ENCODE peak calls at places on chromosome 12, in five cellular contexts. One of them, this sample, is unnamed.

GRCh38 chr12:82216475-82216874 is 141.7 kb downstream of the CCDC59 start:
- DNase-seq in Panc1: no peak
- DNase-seq in endothelial cell of umbilical vein: no peak
- DNase-seq in heart left ventricle: peak; percentile 47
- DNase-seq in aorta: no peak
- DNase-seq in this sample: no peak

GRCh38 chr12:49609059-49609874 is 3.8 kb upstream of the FAM186B start:
- DNase-seq in Panc1: no peak
- DNase-seq in endothelial cell of umbilical vein: no peak
- DNase-seq in heart left ventricle: no peak
- DNase-seq in aorta: no peak
- DNase-seq in this sample: no peak

GRCh38 chr12:106588771-106589170 is 6.0 kb downstream of the RFX4 start:
- DNase-seq in Panc1: no peak
- DNase-seq in endothelial cell of umbilical vein: no peak
- DNase-seq in heart left ventricle: no peak
- DNase-seq in aorta: no peak
- DNase-seq in this sample: no peak

GRCh38 chr12:11039171-11039570 is 8.0 kb upstream of the TAS2R31 start:
- DNase-seq in Panc1: no peak
- DNase-seq in endothelial cell of umbilical vein: no peak
- DNase-seq in heart left ventricle: no peak
- DNase-seq in aorta: no peak
- DNase-seq in this sample: no peak

GRCh38 chr12:19657401-19657800 is 218.1 kb downstream of the AEBP2 start:
- DNase-seq in Panc1: no peak
- DNase-seq in endothelial cell of umbilical vein: no peak
- DNase-seq in heart left ventricle: no peak
- DNase-seq in aorta: no peak
- DNase-seq in this sample: no peak

GRCh38 chr12:106601031-106601430 is 18.2 kb downstream of the RFX4 start:
- DNase-seq in Panc1: no peak
- DNase-seq in endothelial cell of umbilical vein: no peak
- DNase-seq in heart left ventricle: no peak
- DNase-seq in aorta: no peak
- DNase-seq in this sample: no peak

GRCh38 chr12:52975820-52976573 is 27.1 kb downstream of the KRT18 start:
- DNase-seq in Panc1: no peak
- DNase-seq in endothelial cell of umbilical vein: peak; percentile 40
- DNase-seq in heart left ventricle: no peak
- DNase-seq in aorta: no peak
- DNase-seq in this sample: peak; percentile 41

GRCh38 chr12:124243936-124244335 is 51.0 kb upstream of the RFLNA start:
- DNase-seq in Panc1: no peak
- DNase-seq in endothelial cell of umbilical vein: no peak
- DNase-seq in heart left ventricle: no peak
- DNase-seq in aorta: no peak
- DNase-seq in this sample: no peak

GRCh38 chr12:11741434-11742092 is 92.1 kb downstream of the ETV6 start:
- DNase-seq in Panc1: no peak
- DNase-seq in endothelial cell of umbilical vein: no peak
- DNase-seq in heart left ventricle: no peak
- DNase-seq in aorta: no peak
- DNase-seq in this sample: no peak

GRCh38 chr12:49340971-49341776 is 4.2 kb upstream of the C1QL4 start:
- DNase-seq in Panc1: no peak
- DNase-seq in endothelial cell of umbilical vein: no peak
- DNase-seq in heart left ventricle: no peak
- DNase-seq in aorta: no peak
- DNase-seq in this sample: no peak

GRCh38 chr12:50057000-50057841 is at the start of gene ASIC1:
- DNase-seq in Panc1: no peak
- DNase-seq in endothelial cell of umbilical vein: peak; percentile 62
- DNase-seq in heart left ventricle: peak; percentile 85
- DNase-seq in aorta: peak; percentile 90
- DNase-seq in this sample: peak; percentile 87

GRCh38 chr12:98893126-98893525 is 248.0 kb downstream of the APAF1 start:
- DNase-seq in Panc1: no peak
- DNase-seq in endothelial cell of umbilical vein: no peak
- DNase-seq in heart left ventricle: no peak
- DNase-seq in aorta: no peak
- DNase-seq in this sample: no peak

GRCh38 chr12:90058721-90059120 is 350.1 kb upstream of the ATP2B1 start:
- DNase-seq in Panc1: no peak
- DNase-seq in endothelial cell of umbilical vein: peak; percentile 90
- DNase-seq in heart left ventricle: no peak
- DNase-seq in aorta: no peak
- DNase-seq in this sample: peak; percentile 35

GRCh38 chr12:55720894-55721444 is 776 bp downstream of the RDH5 start:
- DNase-seq in Panc1: peak; percentile 78
- DNase-seq in endothelial cell of umbilical vein: peak; percentile 83
- DNase-seq in heart left ventricle: peak; percentile 78
- DNase-seq in aorta: peak; percentile 96
- DNase-seq in this sample: peak; percentile 73

GRCh38 chr12:24921251-24922038 is 27.5 kb downstream of the BCAT1 start:
- DNase-seq in Panc1: no peak
- DNase-seq in endothelial cell of umbilical vein: peak; percentile 83
- DNase-seq in heart left ventricle: no peak
- DNase-seq in aorta: no peak
- DNase-seq in this sample: no peak

GRCh38 chr12:99200711-99201384 is 446.7 kb upstream of the GARIN6 start:
- DNase-seq in Panc1: no peak
- DNase-seq in endothelial cell of umbilical vein: no peak
- DNase-seq in heart left ventricle: no peak
- DNase-seq in aorta: no peak
- DNase-seq in this sample: no peak

GRCh38 chr12:15709524-15709923 is 79.7 kb downstream of the EPS8 start:
- DNase-seq in Panc1: no peak
- DNase-seq in endothelial cell of umbilical vein: no peak
- DNase-seq in heart left ventricle: no peak
- DNase-seq in aorta: no peak
- DNase-seq in this sample: no peak

GRCh38 chr12:15268927-15269552 is 47.8 kb upstream of the RERG start:
- DNase-seq in Panc1: peak; percentile 22
- DNase-seq in endothelial cell of umbilical vein: peak; percentile 61
- DNase-seq in heart left ventricle: no peak
- DNase-seq in aorta: no peak
- DNase-seq in this sample: no peak

GRCh38 chr12:16602412-16602811 is 3.5 kb downstream of the LMO3 start:
- DNase-seq in Panc1: no peak
- DNase-seq in endothelial cell of umbilical vein: no peak
- DNase-seq in heart left ventricle: no peak
- DNase-seq in aorta: no peak
- DNase-seq in this sample: no peak

GRCh38 chr12:29073631-29074239 is 75.3 kb upstream of the FAR2 start:
- DNase-seq in Panc1: peak; percentile 42
- DNase-seq in endothelial cell of umbilical vein: peak; percentile 67
- DNase-seq in heart left ventricle: no peak
- DNase-seq in aorta: no peak
- DNase-seq in this sample: no peak

GRCh38 chr12:4037747-4038312 is 164.6 kb upstream of the PARP11 start:
- DNase-seq in Panc1: no peak
- DNase-seq in endothelial cell of umbilical vein: peak; percentile 39
- DNase-seq in heart left ventricle: no peak
- DNase-seq in aorta: no peak
- DNase-seq in this sample: no peak

GRCh38 chr12:98224584-98225221 is 290.7 kb upstream of the TMPO start:
- DNase-seq in Panc1: no peak
- DNase-seq in endothelial cell of umbilical vein: no peak
- DNase-seq in heart left ventricle: no peak
- DNase-seq in aorta: no peak
- DNase-seq in this sample: no peak

GRCh38 chr12:96083020-96083489 is 47.7 kb upstream of the LTA4H start:
- DNase-seq in Panc1: no peak
- DNase-seq in endothelial cell of umbilical vein: no peak
- DNase-seq in heart left ventricle: no peak
- DNase-seq in aorta: no peak
- DNase-seq in this sample: no peak

GRCh38 chr12:96421014-96421413 is 20.8 kb upstream of the CDK17 start:
- DNase-seq in Panc1: no peak
- DNase-seq in endothelial cell of umbilical vein: peak; percentile 71
- DNase-seq in heart left ventricle: no peak
- DNase-seq in aorta: no peak
- DNase-seq in this sample: no peak

GRCh38 chr12:47757840-47758583 is 668 bp downstream of the RAPGEF3 start:
- DNase-seq in Panc1: no peak
- DNase-seq in endothelial cell of umbilical vein: peak; percentile 65
- DNase-seq in heart left ventricle: peak; percentile 76
- DNase-seq in aorta: peak; percentile 70
- DNase-seq in this sample: no peak

GRCh38 chr12:7959278-7960063 is 23.5 kb upstream of the SLC2A3 start:
- DNase-seq in Panc1: no peak
- DNase-seq in endothelial cell of umbilical vein: peak; percentile 3
- DNase-seq in heart left ventricle: no peak
- DNase-seq in aorta: no peak
- DNase-seq in this sample: no peak

GRCh38 chr12:85765443-85765842 is 70.8 kb downstream of the RASSF9 start:
- DNase-seq in Panc1: no peak
- DNase-seq in endothelial cell of umbilical vein: no peak
- DNase-seq in heart left ventricle: no peak
- DNase-seq in aorta: no peak
- DNase-seq in this sample: no peak

GRCh38 chr12:30582943-30583342 is 112.7 kb downstream of the IPO8 start:
- DNase-seq in Panc1: no peak
- DNase-seq in endothelial cell of umbilical vein: no peak
- DNase-seq in heart left ventricle: no peak
- DNase-seq in aorta: no peak
- DNase-seq in this sample: no peak

GRCh38 chr12:85642810-85643209 is 193.4 kb downstream of the RASSF9 start:
- DNase-seq in Panc1: no peak
- DNase-seq in endothelial cell of umbilical vein: no peak
- DNase-seq in heart left ventricle: no peak
- DNase-seq in aorta: no peak
- DNase-seq in this sample: no peak

GRCh38 chr12:13900718-13901117 is 80.7 kb downstream of the GRIN2B start:
- DNase-seq in Panc1: no peak
- DNase-seq in endothelial cell of umbilical vein: no peak
- DNase-seq in heart left ventricle: no peak
- DNase-seq in aorta: no peak
- DNase-seq in this sample: no peak

DNA sequence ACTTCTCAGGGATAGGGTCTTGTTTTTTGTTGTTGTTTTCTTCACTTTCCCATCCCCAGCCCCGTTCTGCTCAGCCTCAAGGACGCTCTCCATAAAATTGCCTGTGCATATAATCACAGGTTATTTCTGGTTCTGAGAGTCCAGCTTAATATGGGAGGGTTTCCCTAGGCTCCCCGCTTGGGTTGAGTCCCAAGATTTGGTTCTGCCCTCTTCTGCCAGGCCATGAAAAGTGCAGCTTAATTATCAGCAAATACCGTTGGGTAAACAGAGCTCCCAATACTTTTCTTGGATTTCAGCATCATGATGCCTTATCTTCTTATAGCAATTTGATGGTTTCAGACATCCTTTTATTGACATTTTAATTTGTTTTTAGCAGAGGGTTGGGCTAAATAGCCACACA is 75.6 kb downstream of the GRIN2B start:
- DNase-seq in Panc1: no peak
- DNase-seq in endothelial cell of umbilical vein: no peak
- DNase-seq in heart left ventricle: no peak
- DNase-seq in aorta: no peak
- DNase-seq in this sample: no peak
- H3K4me1 ChIP-seq in Panc1: no peaks in the 10 kb centered on the region
- H3K4me1 ChIP-seq in endothelial cell of umbilical vein: no peaks in the 10 kb centered on the region
- H3K4me1 ChIP-seq in heart left ventricle: no peaks in the 10 kb centered on the region
- H3K4me1 ChIP-seq in aorta: no peaks in the 10 kb centered on the region
- H3K4me1 ChIP-seq in this sample: no peaks in the 10 kb centered on the region

GRCh38 chr12:62372825-62373224 is 93.8 kb upstream of the MON2 start:
- DNase-seq in Panc1: no peak
- DNase-seq in endothelial cell of umbilical vein: no peak
- DNase-seq in heart left ventricle: no peak
- DNase-seq in aorta: no peak
- DNase-seq in this sample: no peak
- H3K27ac ChIP-seq in Panc1: no peak overlapping the region
- H3K27ac ChIP-seq in endothelial cell of umbilical vein: no peak overlapping the region
- H3K27ac ChIP-seq in heart left ventricle: peak overlapping the region; percentile 51
- H3K27ac ChIP-seq in aorta: no peak overlapping the region
- H3K27ac ChIP-seq in this sample: no peak overlapping the region

GRCh38 chr12:76544601-76545261 is 14.8 kb downstream of the OSBPL8 start:
- DNase-seq in Panc1: no peak
- DNase-seq in endothelial cell of umbilical vein: no peak
- DNase-seq in heart left ventricle: no peak
- DNase-seq in aorta: no peak
- DNase-seq in this sample: no peak

GRCh38 chr12:76548222-76548837 is 11.2 kb downstream of the OSBPL8 start:
- DNase-seq in Panc1: no peak
- DNase-seq in endothelial cell of umbilical vein: no peak
- DNase-seq in heart left ventricle: no peak
- DNase-seq in aorta: no peak
- DNase-seq in this sample: no peak

GRCh38 chr12:76545486-76545885 is 14.1 kb downstream of the OSBPL8 start:
- DNase-seq in Panc1: no peak
- DNase-seq in endothelial cell of umbilical vein: no peak
- DNase-seq in heart left ventricle: no peak
- DNase-seq in aorta: no peak
- DNase-seq in this sample: no peak

GRCh38 chr12:76547526-76547925 is 12.0 kb downstream of the OSBPL8 start:
- DNase-seq in Panc1: no peak
- DNase-seq in endothelial cell of umbilical vein: no peak
- DNase-seq in heart left ventricle: no peak
- DNase-seq in aorta: no peak
- DNase-seq in this sample: no peak

DNA sequence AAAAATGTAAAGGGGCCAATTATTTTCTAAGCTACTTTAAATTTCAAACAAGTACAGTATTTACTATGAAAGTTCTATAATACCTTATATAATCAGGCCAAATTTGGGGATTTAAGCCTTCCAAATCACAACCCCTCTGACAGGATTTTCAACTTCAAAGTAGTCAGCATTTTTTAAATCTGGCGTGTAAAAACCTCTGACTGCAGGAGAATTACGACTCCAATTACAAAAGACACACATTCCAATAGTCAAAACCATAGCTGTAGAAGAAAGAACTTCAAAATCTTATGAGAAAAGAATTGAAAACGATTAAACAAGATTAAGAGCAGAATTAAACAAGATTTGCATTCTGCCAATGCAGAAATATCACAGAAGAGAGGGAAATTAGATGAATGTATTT is 12.7 kb downstream of the OSBPL8 start:
- DNase-seq in Panc1: no peak
- DNase-seq in endothelial cell of umbilical vein: no peak
- DNase-seq in heart left ventricle: no peak
- DNase-seq in aorta: no peak
- DNase-seq in this sample: no peak
- H3K4me1 ChIP-seq in Panc1: peaks cover 15% of the 10 kb centered on the region
- H3K4me1 ChIP-seq in endothelial cell of umbilical vein: peaks cover 10% of the 10 kb centered on the region
- H3K4me1 ChIP-seq in heart left ventricle: peaks cover 75% of the 10 kb centered on the region
- H3K4me1 ChIP-seq in aorta: no peaks in the 10 kb centered on the region
- H3K4me1 ChIP-seq in this sample: peaks cover 5% of the 10 kb centered on the region

DNA sequence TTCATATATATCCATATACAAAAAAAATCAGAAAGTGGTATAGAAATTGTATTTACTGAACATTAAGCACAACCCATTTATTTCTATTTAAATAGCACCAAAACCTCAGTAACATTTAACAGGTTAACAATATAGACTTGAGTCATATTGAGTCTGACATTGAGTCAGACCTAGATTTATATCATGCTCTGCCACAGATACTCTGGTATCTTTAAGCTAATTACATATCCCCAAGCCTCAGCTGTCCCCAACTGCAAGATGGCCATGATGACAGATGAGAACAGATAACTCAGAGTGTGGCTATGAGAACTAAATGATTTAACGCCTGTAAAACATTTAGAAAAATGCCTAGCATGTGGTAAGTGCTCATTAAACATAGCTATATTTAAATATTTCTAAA is 40.3 kb downstream of the IFNG start:
- DNase-seq in Panc1: no peak
- DNase-seq in endothelial cell of umbilical vein: no peak
- DNase-seq in heart left ventricle: no peak
- DNase-seq in aorta: no peak
- DNase-seq in this sample: no peak
- H3K27ac ChIP-seq in Panc1: no peak overlapping the region
- H3K27ac ChIP-seq in endothelial cell of umbilical vein: no peak overlapping the region
- H3K27ac ChIP-seq in heart left ventricle: no peak overlapping the region
- H3K27ac ChIP-seq in aorta: no peak overlapping the region
- H3K27ac ChIP-seq in this sample: no peak overlapping the region

This sample was measured in left lung.